ENCODE peak calls at places on chromosome 5, in five cellular contexts. One of them, this sample, is unnamed.
A peak's percentile ranks its signal among the peaks of the same experiment; 100 is the strongest.

GRCh38 chr5:171314728-171315385 is 5.8 kb downstream of the TLX3 start:
- DNase-seq in NB4: no peak
- DNase-seq in stimulated activated CD8-positive, alpha-beta memory T cell treated with anti-CD3 and anti-CD28 coated beads, Interleukin-7, amount 100 ng/mL, for 24 hours: no peak
- DNase-seq in pancreas: no peak
- DNase-seq in WTC11: peak; percentile 41
- DNase-seq in this sample: no peak

GRCh38 chr5:115184780-115185179 is 15.1 kb upstream of the TRIM36 start:
- DNase-seq in NB4: no peak
- DNase-seq in stimulated activated CD8-positive, alpha-beta memory T cell treated with anti-CD3 and anti-CD28 coated beads, Interleukin-7, amount 100 ng/mL, for 24 hours: no peak
- DNase-seq in pancreas: no peak
- DNase-seq in WTC11: no peak
- DNase-seq in this sample: no peak

GRCh38 chr5:79109527-79110492 is 1.8 kb upstream of the BHMT start:
- DNase-seq in NB4: peak; percentile 30
- DNase-seq in stimulated activated CD8-positive, alpha-beta memory T cell treated with anti-CD3 and anti-CD28 coated beads, Interleukin-7, amount 100 ng/mL, for 24 hours: no peak
- DNase-seq in pancreas: no peak
- DNase-seq in WTC11: peak; percentile 64
- DNase-seq in this sample: peak; percentile 28

GRCh38 chr5:179278119-179278518 is 67.1 kb downstream of the ADAMTS2 start:
- DNase-seq in NB4: no peak
- DNase-seq in stimulated activated CD8-positive, alpha-beta memory T cell treated with anti-CD3 and anti-CD28 coated beads, Interleukin-7, amount 100 ng/mL, for 24 hours: no peak
- DNase-seq in pancreas: no peak
- DNase-seq in WTC11: no peak
- DNase-seq in this sample: no peak

GRCh38 chr5:175305251-175305650 is 138.7 kb downstream of the DRD1 start:
- DNase-seq in NB4: no peak
- DNase-seq in stimulated activated CD8-positive, alpha-beta memory T cell treated with anti-CD3 and anti-CD28 coated beads, Interleukin-7, amount 100 ng/mL, for 24 hours: no peak
- DNase-seq in pancreas: no peak
- DNase-seq in WTC11: no peak
- DNase-seq in this sample: no peak

GRCh38 chr5:130476325-130476724 is 572.1 kb downstream of the CHSY3 start:
- DNase-seq in NB4: no peak
- DNase-seq in stimulated activated CD8-positive, alpha-beta memory T cell treated with anti-CD3 and anti-CD28 coated beads, Interleukin-7, amount 100 ng/mL, for 24 hours: no peak
- DNase-seq in pancreas: no peak
- DNase-seq in WTC11: no peak
- DNase-seq in this sample: no peak

GRCh38 chr5:89081360-89081759 is 198.4 kb upstream of the MEF2C start:
- DNase-seq in NB4: no peak
- DNase-seq in stimulated activated CD8-positive, alpha-beta memory T cell treated with anti-CD3 and anti-CD28 coated beads, Interleukin-7, amount 100 ng/mL, for 24 hours: no peak
- DNase-seq in pancreas: no peak
- DNase-seq in WTC11: no peak
- DNase-seq in this sample: no peak

GRCh38 chr5:120035815-120036577 is 406.6 kb downstream of the FAM170A start:
- DNase-seq in NB4: no peak
- DNase-seq in stimulated activated CD8-positive, alpha-beta memory T cell treated with anti-CD3 and anti-CD28 coated beads, Interleukin-7, amount 100 ng/mL, for 24 hours: no peak
- DNase-seq in pancreas: no peak
- DNase-seq in WTC11: no peak
- DNase-seq in this sample: no peak

GRCh38 chr5:152378730-152379129 is 26.3 kb downstream of the NMUR2 start:
- DNase-seq in NB4: no peak
- DNase-seq in stimulated activated CD8-positive, alpha-beta memory T cell treated with anti-CD3 and anti-CD28 coated beads, Interleukin-7, amount 100 ng/mL, for 24 hours: no peak
- DNase-seq in pancreas: no peak
- DNase-seq in WTC11: no peak
- DNase-seq in this sample: no peak

GRCh38 chr5:72408602-72409001 is 88.4 kb downstream of the PTCD2 start:
- DNase-seq in NB4: no peak
- DNase-seq in stimulated activated CD8-positive, alpha-beta memory T cell treated with anti-CD3 and anti-CD28 coated beads, Interleukin-7, amount 100 ng/mL, for 24 hours: no peak
- DNase-seq in pancreas: no peak
- DNase-seq in WTC11: no peak
- DNase-seq in this sample: no peak

GRCh38 chr5:38468978-38469706 is 87.3 kb downstream of the LIFR start:
- DNase-seq in NB4: no peak
- DNase-seq in stimulated activated CD8-positive, alpha-beta memory T cell treated with anti-CD3 and anti-CD28 coated beads, Interleukin-7, amount 100 ng/mL, for 24 hours: no peak
- DNase-seq in pancreas: no peak
- DNase-seq in WTC11: no peak
- DNase-seq in this sample: no peak

GRCh38 chr5:126481243-126481642 is 58.0 kb downstream of the GRAMD2B start:
- DNase-seq in NB4: no peak
- DNase-seq in stimulated activated CD8-positive, alpha-beta memory T cell treated with anti-CD3 and anti-CD28 coated beads, Interleukin-7, amount 100 ng/mL, for 24 hours: no peak
- DNase-seq in pancreas: no peak
- DNase-seq in WTC11: no peak
- DNase-seq in this sample: no peak